ENCODE peak calls at places on chromosomes 2 and 18, in six cellular contexts. U is OCI-LY7, L is WTC11, F is AG09319, O is WERI-Rb-1, X is neural crest cell. D is an unnamed sample.

GRCh38 chr18:76212958-76213357 is 282.1 kb downstream of the ZNF516 start:
- DNase-seq in F (no peak), O (no peak), X (no peak), L (no peak), U (peak; percentile 63), D (no peak)

GRCh38 chr18:32380559-32380958 is 90.1 kb downstream of the GAREM1 start:
- DNase-seq in O (no peak), F (no peak), X (no peak), L (no peak), U (peak; percentile 0), D (no peak)

GRCh38 chr2:207184768-207185167 is 19.0 kb upstream of the KLF7 start:
- DNase-seq in U (no peak), F (no peak), O (no peak), L (no peak), X (no peak), D (no peak)

GRCh38 chr18:79068946-79069791 is at the start of gene ATP9B:
- DNase-seq in F (peak; percentile 94), O (peak; percentile 97), X (peak; percentile 95), L (peak; percentile 98), U (peak; percentile 90), D (peak; percentile 99)

GRCh38 chr2:98731709-98732349 is 897 bp upstream of the MGAT4A start:
- DNase-seq in U (peak; percentile 24), O (no peak), L (no peak), X (no peak), F (no peak), D (no peak)

GRCh38 chr2:69510204-69510603 is 73.0 kb upstream of the NFU1 start:
- DNase-seq in O (no peak), F (no peak), X (no peak), L (no peak), U (no peak), D (no peak)

GRCh38 chr18:46155652-46156051 is 51.5 kb downstream of the HAUS1 start:
- DNase-seq in L (no peak), X (no peak), F (peak; percentile 43), U (no peak), O (no peak), D (no peak)

GRCh38 chr2:112152476-112153178 is 14.4 kb downstream of the FBLN7 start:
- DNase-seq in U (no peak), F (no peak), L (no peak), X (no peak), O (no peak), D (no peak)

GRCh38 chr2:168363382-168364092 is 92.5 kb upstream of the CERS6 start:
- DNase-seq in X (no peak), O (no peak), L (no peak), U (no peak), F (no peak), D (no peak)

GRCh38 chr2:168365094-168365621 is 90.9 kb upstream of the CERS6 start:
- DNase-seq in U (no peak), L (no peak), O (no peak), X (no peak), F (no peak), D (no peak)

GRCh38 chr2:168373468-168373867 is 82.6 kb upstream of the CERS6 start:
- DNase-seq in U (no peak), F (no peak), L (no peak), O (no peak), X (no peak), D (no peak)

GRCh38 chr2:168371273-168371992 is 84.6 kb upstream of the CERS6 start:
- DNase-seq in F (no peak), L (no peak), U (peak; percentile 19), O (no peak), X (no peak), D (no peak)

DNA sequence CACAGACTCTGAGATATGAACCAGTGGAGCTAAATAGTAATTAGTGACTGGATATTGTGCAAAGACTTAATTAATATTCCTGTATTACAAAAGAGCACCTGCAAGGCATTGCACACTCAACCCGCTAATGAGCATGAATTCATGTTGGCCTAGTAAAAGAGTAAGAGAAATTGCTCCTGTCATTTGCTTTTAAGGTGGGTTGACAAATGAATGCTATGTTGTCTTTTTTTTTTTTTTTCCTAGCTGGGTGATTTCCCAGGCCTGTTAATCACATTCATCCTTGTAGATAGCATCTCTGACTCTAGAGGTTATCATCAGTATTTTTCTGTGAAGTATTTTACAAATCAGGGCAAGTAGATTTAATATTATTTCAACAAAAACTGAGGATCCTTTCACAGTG is 87.0 kb upstream of the CERS6 start:
- DNase-seq in O (no peak), X (no peak), L (no peak), U (no peak), F (no peak), D (no peak)
- TF ChIP-seq CTCF in O (no peak), X (no peak), L (no peak), U (no peak), F (no peak), D (no peak)

GRCh38 chr2:8000861-8001260 is 681.0 kb upstream of the ID2 start:
- DNase-seq in U (peak; percentile 60), L (no peak), X (no peak), O (no peak), F (no peak), D (no peak)
- TF ChIP-seq CTCF in U (peak; percentile 82), L (no peak), X (peak; percentile 23), O (peak; percentile 50), F (no peak), D (peak; percentile 22)

GRCh38 chr2:200095436-200095835 is 140.1 kb downstream of the MAIP1 start:
- DNase-seq in U (no peak), X (no peak), O (no peak), L (no peak), F (no peak), D (no peak)

GRCh38 chr2:200102971-200103370 is 147.6 kb downstream of the MAIP1 start:
- DNase-seq in X (no peak), L (no peak), F (no peak), O (no peak), U (no peak), D (no peak)

GRCh38 chr2:200100027-200100426 is 144.6 kb downstream of the MAIP1 start:
- DNase-seq in F (no peak), L (no peak), O (no peak), U (no peak), X (no peak), D (no peak)

GRCh38 chr2:200101862-200102261 is 146.5 kb downstream of the MAIP1 start:
- DNase-seq in O (no peak), F (no peak), L (no peak), X (no peak), U (no peak), D (no peak)

DNA sequence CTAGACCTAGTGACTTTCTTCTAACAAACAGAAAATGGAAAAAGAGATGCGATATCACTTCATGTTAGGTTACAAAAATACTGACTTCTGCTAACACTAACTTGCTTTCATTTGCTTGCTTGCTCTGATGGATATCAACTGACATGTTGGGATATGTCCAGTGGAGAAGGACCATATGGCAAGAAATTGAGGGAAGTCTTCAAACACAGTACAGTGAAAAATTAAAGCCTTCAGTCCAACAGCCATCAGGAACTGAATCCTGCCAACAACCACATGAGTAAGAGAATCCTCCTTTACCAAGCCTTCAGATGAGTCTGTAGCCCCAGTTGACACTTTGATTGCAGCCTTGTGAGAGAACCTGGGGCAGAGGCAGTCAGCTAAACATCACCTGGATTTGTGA is 143.9 kb downstream of the MAIP1 start:
- DNase-seq in U (no peak), O (no peak), F (no peak), L (no peak), X (no peak), D (no peak)
- TF ChIP-seq CTCF in U (no peak), O (no peak), F (no peak), L (no peak), X (no peak), D (no peak)

GRCh38 chr2:109204412-109204811 is 75.4 kb downstream of the SH3RF3 start:
- DNase-seq in O (no peak), U (no peak), X (no peak), F (no peak), L (no peak), D (no peak)
- TF ChIP-seq CTCF in O (no peak), U (peak; percentile 37), X (no peak), F (no peak), L (no peak), D (no peak)

D was measured in glutamatergic neuron.